ENCODE peak calls at places on chromosome 5, in eight cellular contexts. O, T, E, F, Y, L, G and P are unnamed samples.

GRCh38 chr5:179679014-179679674 is 1.7 kb downstream of the CBY3 start:
- DNase-seq in O (peak), T (peak), E (no peak), F (peak), Y (no peak), L (peak), G (no peak), P (no peak)

GRCh38 chr5:160187091-160187490 is 42.2 kb upstream of the FABP6 start:
- DNase-seq in O (no peak), T (no peak), E (no peak), F (no peak), Y (no peak), L (no peak), G (no peak), P (no peak)

GRCh38 chr5:58496488-58496887 is 5.3 kb downstream of the GAPT start:
- DNase-seq in O (no peak), T (peak), E (no peak), F (no peak), Y (no peak), L (no peak), G (no peak), P (no peak)

GRCh38 chr5:43647789-43648188 is 44.8 kb downstream of the NNT start:
- DNase-seq in O (no peak), T (no peak), E (no peak), F (no peak), Y (no peak), L (no peak), G (no peak), P (no peak)

GRCh38 chr5:76062502-76062901 is 20.7 kb upstream of the SV2C start:
- DNase-seq in O (no peak), T (no peak), E (no peak), F (no peak), Y (no peak), L (no peak), G (no peak), P (no peak)

GRCh38 chr5:1319436-1320343 is 24.8 kb upstream of the TERT start:
- DNase-seq in O (no peak), T (no peak), E (no peak), F (no peak), Y (no peak), L (no peak), G (no peak), P (no peak)

GRCh38 chr5:83972236-83972635 is 251.6 kb upstream of the HAPLN1 start:
- DNase-seq in O (no peak), T (no peak), E (no peak), F (no peak), Y (no peak), L (no peak), G (no peak), P (no peak)

GRCh38 chr5:179268399-179268952 is 76.8 kb downstream of the ADAMTS2 start:
- DNase-seq in O (peak), T (peak), E (no peak), F (no peak), Y (no peak), L (no peak), G (no peak), P (peak)